ENCODE peak calls at places on chromosome 21, in six cellular contexts. One of them, this sample, is unnamed.

GRCh38 chr21:35933466-35933865 is 126.9 kb downstream of the SETD4 start:
- DNase-seq in AG10803: peak; percentile 95
- DNase-seq in tibial nerve: peak; percentile 70
- DNase-seq in heart left ventricle: no peak
- DNase-seq in brain microvascular endothelial cell: peak; percentile 79
- DNase-seq in CD4-positive, CD25-positive, alpha-beta regulatory T cell: no peak
- DNase-seq in this sample: peak; percentile 15

GRCh38 chr21:33023574-33024277 is 2.0 kb upstream of the OLIG2 start:
- DNase-seq in AG10803: no peak
- DNase-seq in tibial nerve: no peak
- DNase-seq in heart left ventricle: no peak
- DNase-seq in brain microvascular endothelial cell: no peak
- DNase-seq in CD4-positive, CD25-positive, alpha-beta regulatory T cell: no peak
- DNase-seq in this sample: no peak

GRCh38 chr21:16588433-16588860 is 858.7 kb downstream of the USP25 start:
- DNase-seq in AG10803: peak; percentile 70
- DNase-seq in tibial nerve: peak; percentile 74
- DNase-seq in heart left ventricle: peak; percentile 64
- DNase-seq in brain microvascular endothelial cell: peak; percentile 90
- DNase-seq in CD4-positive, CD25-positive, alpha-beta regulatory T cell: no peak
- DNase-seq in this sample: no peak

GRCh38 chr21:38221594-38221993 is 35.2 kb upstream of the KCNJ15 start:
- DNase-seq in AG10803: peak; percentile 56
- DNase-seq in tibial nerve: no peak
- DNase-seq in heart left ventricle: no peak
- DNase-seq in brain microvascular endothelial cell: no peak
- DNase-seq in CD4-positive, CD25-positive, alpha-beta regulatory T cell: no peak
- DNase-seq in this sample: no peak

GRCh38 chr21:38765056-38765455 is 40.7 kb upstream of the ETS2 start:
- DNase-seq in AG10803: peak; percentile 48
- DNase-seq in tibial nerve: no peak
- DNase-seq in heart left ventricle: no peak
- DNase-seq in brain microvascular endothelial cell: no peak
- DNase-seq in CD4-positive, CD25-positive, alpha-beta regulatory T cell: no peak
- DNase-seq in this sample: no peak

GRCh38 chr21:26686278-26686677 is 113.2 kb upstream of the CYYR1 start:
- DNase-seq in AG10803: peak; percentile 21
- DNase-seq in tibial nerve: no peak
- DNase-seq in heart left ventricle: no peak
- DNase-seq in brain microvascular endothelial cell: no peak
- DNase-seq in CD4-positive, CD25-positive, alpha-beta regulatory T cell: no peak
- DNase-seq in this sample: peak; percentile 48

GRCh38 chr21:38290809-38291208 is 34.0 kb downstream of the KCNJ15 start:
- DNase-seq in AG10803: no peak
- DNase-seq in tibial nerve: no peak
- DNase-seq in heart left ventricle: no peak
- DNase-seq in brain microvascular endothelial cell: no peak
- DNase-seq in CD4-positive, CD25-positive, alpha-beta regulatory T cell: no peak
- DNase-seq in this sample: no peak

GRCh38 chr21:21463456-21463855 is 465.2 kb downstream of the NCAM2 start:
- DNase-seq in AG10803: peak; percentile 25
- DNase-seq in tibial nerve: no peak
- DNase-seq in heart left ventricle: no peak
- DNase-seq in brain microvascular endothelial cell: no peak
- DNase-seq in CD4-positive, CD25-positive, alpha-beta regulatory T cell: no peak
- DNase-seq in this sample: no peak

GRCh38 chr21:26199471-26199870 is 28.9 kb upstream of the APP start:
- DNase-seq in AG10803: peak; percentile 92
- DNase-seq in tibial nerve: no peak
- DNase-seq in heart left ventricle: no peak
- DNase-seq in brain microvascular endothelial cell: no peak
- DNase-seq in CD4-positive, CD25-positive, alpha-beta regulatory T cell: no peak
- DNase-seq in this sample: no peak

GRCh38 chr21:30713786-30714185 is 4.8 kb downstream of the KRTAP21-3 start:
- DNase-seq in AG10803: no peak
- DNase-seq in tibial nerve: no peak
- DNase-seq in heart left ventricle: no peak
- DNase-seq in brain microvascular endothelial cell: no peak
- DNase-seq in CD4-positive, CD25-positive, alpha-beta regulatory T cell: no peak
- DNase-seq in this sample: no peak

GRCh38 chr21:37077403-37077802 is 4.3 kb downstream of the TTC3 start:
- DNase-seq in AG10803: no peak
- DNase-seq in tibial nerve: no peak
- DNase-seq in heart left ventricle: no peak
- DNase-seq in brain microvascular endothelial cell: no peak
- DNase-seq in CD4-positive, CD25-positive, alpha-beta regulatory T cell: no peak
- DNase-seq in this sample: no peak

GRCh38 chr21:27418338-27418737 is 451.4 kb upstream of the ADAMTS5 start:
- DNase-seq in AG10803: peak; percentile 51
- DNase-seq in tibial nerve: no peak
- DNase-seq in heart left ventricle: no peak
- DNase-seq in brain microvascular endothelial cell: no peak
- DNase-seq in CD4-positive, CD25-positive, alpha-beta regulatory T cell: no peak
- DNase-seq in this sample: no peak

GRCh38 chr21:33682992-33683627 is 40.8 kb downstream of the ITSN1 start:
- DNase-seq in AG10803: peak; percentile 91
- DNase-seq in tibial nerve: no peak
- DNase-seq in heart left ventricle: no peak
- DNase-seq in brain microvascular endothelial cell: peak; percentile 95
- DNase-seq in CD4-positive, CD25-positive, alpha-beta regulatory T cell: no peak
- DNase-seq in this sample: peak; percentile 35

GRCh38 chr21:20739421-20739820 is 258.8 kb upstream of the NCAM2 start:
- DNase-seq in AG10803: no peak
- DNase-seq in tibial nerve: no peak
- DNase-seq in heart left ventricle: no peak
- DNase-seq in brain microvascular endothelial cell: no peak
- DNase-seq in CD4-positive, CD25-positive, alpha-beta regulatory T cell: no peak
- DNase-seq in this sample: peak; percentile 1

GRCh38 chr21:35932232-35932911 is 128.0 kb downstream of the SETD4 start:
- DNase-seq in AG10803: peak; percentile 81
- DNase-seq in tibial nerve: peak; percentile 52
- DNase-seq in heart left ventricle: peak; percentile 70
- DNase-seq in brain microvascular endothelial cell: peak; percentile 84
- DNase-seq in CD4-positive, CD25-positive, alpha-beta regulatory T cell: no peak
- DNase-seq in this sample: peak; percentile 73

GRCh38 chr21:33801424-33802405 is 113.9 kb downstream of the ATP5PO start:
- DNase-seq in AG10803: peak; percentile 33
- DNase-seq in tibial nerve: no peak
- DNase-seq in heart left ventricle: no peak
- DNase-seq in brain microvascular endothelial cell: peak; percentile 55
- DNase-seq in CD4-positive, CD25-positive, alpha-beta regulatory T cell: no peak
- DNase-seq in this sample: peak; percentile 4

GRCh38 chr21:36209626-36210171 is 53.1 kb downstream of the DOP1B start:
- DNase-seq in AG10803: peak; percentile 52
- DNase-seq in tibial nerve: peak; percentile 54
- DNase-seq in heart left ventricle: no peak
- DNase-seq in brain microvascular endothelial cell: peak; percentile 42
- DNase-seq in CD4-positive, CD25-positive, alpha-beta regulatory T cell: peak; percentile 26
- DNase-seq in this sample: peak; percentile 74

GRCh38 chr21:37032877-37033471 is 26.5 kb downstream of the RIPPLY3 start:
- DNase-seq in AG10803: peak; percentile 51
- DNase-seq in tibial nerve: no peak
- DNase-seq in heart left ventricle: no peak
- DNase-seq in brain microvascular endothelial cell: peak; percentile 76
- DNase-seq in CD4-positive, CD25-positive, alpha-beta regulatory T cell: no peak
- DNase-seq in this sample: no peak

GRCh38 chr21:27202301-27202700 is 235.4 kb upstream of the ADAMTS5 start:
- DNase-seq in AG10803: peak; percentile 71
- DNase-seq in tibial nerve: no peak
- DNase-seq in heart left ventricle: no peak
- DNase-seq in brain microvascular endothelial cell: no peak
- DNase-seq in CD4-positive, CD25-positive, alpha-beta regulatory T cell: no peak
- DNase-seq in this sample: no peak

GRCh38 chr21:27561116-27561515 is 594.2 kb upstream of the ADAMTS5 start:
- DNase-seq in AG10803: no peak
- DNase-seq in tibial nerve: peak; percentile 21
- DNase-seq in heart left ventricle: no peak
- DNase-seq in brain microvascular endothelial cell: no peak
- DNase-seq in CD4-positive, CD25-positive, alpha-beta regulatory T cell: no peak
- DNase-seq in this sample: no peak

GRCh38 chr21:21688877-21689276 is 690.7 kb downstream of the NCAM2 start:
- DNase-seq in AG10803: peak; percentile 31
- DNase-seq in tibial nerve: no peak
- DNase-seq in heart left ventricle: peak; percentile 51
- DNase-seq in brain microvascular endothelial cell: no peak
- DNase-seq in CD4-positive, CD25-positive, alpha-beta regulatory T cell: no peak
- DNase-seq in this sample: no peak

GRCh38 chr21:35637431-35637830 is 422.9 kb downstream of the SETD4 start:
- DNase-seq in AG10803: peak; percentile 51
- DNase-seq in tibial nerve: peak; percentile 46
- DNase-seq in heart left ventricle: no peak
- DNase-seq in brain microvascular endothelial cell: peak; percentile 66
- DNase-seq in CD4-positive, CD25-positive, alpha-beta regulatory T cell: no peak
- DNase-seq in this sample: no peak

GRCh38 chr21:36863260-36863659 is 103.2 kb downstream of the HLCS start:
- DNase-seq in AG10803: no peak
- DNase-seq in tibial nerve: no peak
- DNase-seq in heart left ventricle: no peak
- DNase-seq in brain microvascular endothelial cell: no peak
- DNase-seq in CD4-positive, CD25-positive, alpha-beta regulatory T cell: no peak
- DNase-seq in this sample: no peak

GRCh38 chr21:33976082-33976979 is 60.7 kb upstream of the ATP5PO start:
- DNase-seq in AG10803: peak; percentile 94
- DNase-seq in tibial nerve: no peak
- DNase-seq in heart left ventricle: no peak
- DNase-seq in brain microvascular endothelial cell: peak; percentile 87
- DNase-seq in CD4-positive, CD25-positive, alpha-beta regulatory T cell: peak; percentile 36
- DNase-seq in this sample: peak; percentile 91

GRCh38 chr21:34846601-34847112 is 177.9 kb downstream of the CLIC6 start:
- DNase-seq in AG10803: no peak
- DNase-seq in tibial nerve: no peak
- DNase-seq in heart left ventricle: no peak
- DNase-seq in brain microvascular endothelial cell: peak; percentile 76
- DNase-seq in CD4-positive, CD25-positive, alpha-beta regulatory T cell: no peak
- DNase-seq in this sample: no peak

GRCh38 chr21:39972471-39972870 is 105.2 kb downstream of the PCP4 start:
- DNase-seq in AG10803: no peak
- DNase-seq in tibial nerve: no peak
- DNase-seq in heart left ventricle: no peak
- DNase-seq in brain microvascular endothelial cell: no peak
- DNase-seq in CD4-positive, CD25-positive, alpha-beta regulatory T cell: no peak
- DNase-seq in this sample: no peak

GRCh38 chr21:39968010-39968409 is 100.8 kb downstream of the PCP4 start:
- DNase-seq in AG10803: no peak
- DNase-seq in tibial nerve: no peak
- DNase-seq in heart left ventricle: no peak
- DNase-seq in brain microvascular endothelial cell: no peak
- DNase-seq in CD4-positive, CD25-positive, alpha-beta regulatory T cell: no peak
- DNase-seq in this sample: no peak

GRCh38 chr21:39966786-39967185 is 99.5 kb downstream of the PCP4 start:
- DNase-seq in AG10803: no peak
- DNase-seq in tibial nerve: no peak
- DNase-seq in heart left ventricle: no peak
- DNase-seq in brain microvascular endothelial cell: no peak
- DNase-seq in CD4-positive, CD25-positive, alpha-beta regulatory T cell: no peak
- DNase-seq in this sample: no peak

GRCh38 chr21:39971961-39972360 is 104.7 kb downstream of the PCP4 start:
- DNase-seq in AG10803: no peak
- DNase-seq in tibial nerve: no peak
- DNase-seq in heart left ventricle: no peak
- DNase-seq in brain microvascular endothelial cell: no peak
- DNase-seq in CD4-positive, CD25-positive, alpha-beta regulatory T cell: no peak
- DNase-seq in this sample: no peak

GRCh38 chr21:39969691-39970364 is 102.6 kb downstream of the PCP4 start:
- DNase-seq in AG10803: no peak
- DNase-seq in tibial nerve: no peak
- DNase-seq in heart left ventricle: no peak
- DNase-seq in brain microvascular endothelial cell: no peak
- DNase-seq in CD4-positive, CD25-positive, alpha-beta regulatory T cell: no peak
- DNase-seq in this sample: no peak
- H3K4me3 ChIP-seq in AG10803: no peak overlapping the region
- H3K4me3 ChIP-seq in tibial nerve: no peak overlapping the region
- H3K4me3 ChIP-seq in heart left ventricle: no peak overlapping the region
- H3K4me3 ChIP-seq in brain microvascular endothelial cell: no peak overlapping the region
- H3K4me3 ChIP-seq in CD4-positive, CD25-positive, alpha-beta regulatory T cell: no peak overlapping the region
- H3K4me3 ChIP-seq in this sample: no peak overlapping the region

GRCh38 chr21:15061284-15061683 is 3.5 kb downstream of the NRIP1 start:
- DNase-seq in AG10803: no peak
- DNase-seq in tibial nerve: no peak
- DNase-seq in heart left ventricle: no peak
- DNase-seq in brain microvascular endothelial cell: no peak
- DNase-seq in CD4-positive, CD25-positive, alpha-beta regulatory T cell: no peak
- DNase-seq in this sample: no peak

GRCh38 chr21:15062566-15062965 is 2.2 kb downstream of the NRIP1 start:
- DNase-seq in AG10803: no peak
- DNase-seq in tibial nerve: no peak
- DNase-seq in heart left ventricle: no peak
- DNase-seq in brain microvascular endothelial cell: no peak
- DNase-seq in CD4-positive, CD25-positive, alpha-beta regulatory T cell: no peak
- DNase-seq in this sample: peak; percentile 10

GRCh38 chr21:15058718-15059316 is 6.0 kb downstream of the NRIP1 start:
- DNase-seq in AG10803: peak; percentile 50
- DNase-seq in tibial nerve: no peak
- DNase-seq in heart left ventricle: no peak
- DNase-seq in brain microvascular endothelial cell: peak; percentile 52
- DNase-seq in CD4-positive, CD25-positive, alpha-beta regulatory T cell: no peak
- DNase-seq in this sample: no peak

GRCh38 chr21:15059397-15059796 is 5.4 kb downstream of the NRIP1 start:
- DNase-seq in AG10803: no peak
- DNase-seq in tibial nerve: no peak
- DNase-seq in heart left ventricle: no peak
- DNase-seq in brain microvascular endothelial cell: no peak
- DNase-seq in CD4-positive, CD25-positive, alpha-beta regulatory T cell: no peak
- DNase-seq in this sample: no peak

GRCh38 chr21:15060776-15061175 is 4.0 kb downstream of the NRIP1 start:
- DNase-seq in AG10803: peak; percentile 30
- DNase-seq in tibial nerve: no peak
- DNase-seq in heart left ventricle: no peak
- DNase-seq in brain microvascular endothelial cell: peak; percentile 7
- DNase-seq in CD4-positive, CD25-positive, alpha-beta regulatory T cell: no peak
- DNase-seq in this sample: no peak
- H3K4me3 ChIP-seq in AG10803: no peak overlapping the region
- H3K4me3 ChIP-seq in tibial nerve: no peak overlapping the region
- H3K4me3 ChIP-seq in heart left ventricle: no peak overlapping the region
- H3K4me3 ChIP-seq in brain microvascular endothelial cell: peak overlapping the region; percentile 7
- H3K4me3 ChIP-seq in CD4-positive, CD25-positive, alpha-beta regulatory T cell: no peak overlapping the region
- H3K4me3 ChIP-seq in this sample: no peak overlapping the region

GRCh38 chr21:46665566-46665965 is 30.1 kb downstream of the PRMT2 start:
- DNase-seq in AG10803: no peak
- DNase-seq in tibial nerve: no peak
- DNase-seq in heart left ventricle: no peak
- DNase-seq in brain microvascular endothelial cell: no peak
- DNase-seq in CD4-positive, CD25-positive, alpha-beta regulatory T cell: no peak
- DNase-seq in this sample: no peak
- H3K4me3 ChIP-seq in AG10803: no peak overlapping the region
- H3K4me3 ChIP-seq in tibial nerve: no peak overlapping the region
- H3K4me3 ChIP-seq in heart left ventricle: no peak overlapping the region
- H3K4me3 ChIP-seq in brain microvascular endothelial cell: no peak overlapping the region
- H3K4me3 ChIP-seq in CD4-positive, CD25-positive, alpha-beta regulatory T cell: no peak overlapping the region
- H3K4me3 ChIP-seq in this sample: no peak overlapping the region

DNA sequence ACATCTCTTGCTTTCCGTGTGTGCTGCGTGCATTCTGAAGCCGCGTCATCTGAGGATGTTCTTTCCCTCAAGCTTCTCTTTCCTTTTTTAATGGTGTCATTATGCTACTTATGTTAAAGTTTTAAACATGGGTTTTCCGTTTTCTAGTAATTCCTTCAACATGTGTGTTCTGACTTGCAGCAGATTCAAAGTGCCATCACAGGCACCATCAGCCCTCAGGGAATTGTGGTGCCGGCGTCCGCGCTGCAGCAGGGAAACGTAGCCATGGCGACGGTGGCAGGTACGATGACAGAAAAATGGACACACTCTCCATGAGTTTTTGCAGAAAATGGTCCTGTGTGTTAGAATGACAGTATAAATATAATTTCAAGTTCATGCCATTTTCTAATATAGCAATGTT is 42.4 kb downstream of the PKNOX1 start:
- DNase-seq in AG10803: no peak
- DNase-seq in tibial nerve: no peak
- DNase-seq in heart left ventricle: no peak
- DNase-seq in brain microvascular endothelial cell: no peak
- DNase-seq in CD4-positive, CD25-positive, alpha-beta regulatory T cell: no peak
- DNase-seq in this sample: no peak
- H3K4me3 ChIP-seq in AG10803: no peak overlapping the region
- H3K4me3 ChIP-seq in tibial nerve: no peak overlapping the region
- H3K4me3 ChIP-seq in heart left ventricle: no peak overlapping the region
- H3K4me3 ChIP-seq in brain microvascular endothelial cell: no peak overlapping the region
- H3K4me3 ChIP-seq in CD4-positive, CD25-positive, alpha-beta regulatory T cell: no peak overlapping the region
- H3K4me3 ChIP-seq in this sample: no peak overlapping the region